ENCODE peak calls at places on chromosomes 16 and 17, in eight cellular contexts. M, G, T, D, P, Z, E and V are unnamed samples.

GRCh38 chr17:63529711-63530556 is 6.8 kb downstream of the KCNH6 start:
- DNase-seq in M (no peak), P (no peak), Z (no peak), G (no peak), E (no peak), T (no peak), D (no peak), V (no peak)

GRCh38 chr17:7807206-7807605 is 26.8 kb upstream of the KDM6B start:
- DNase-seq in T (no peak), Z (no peak), E (no peak), M (no peak), G (no peak), P (no peak), D (no peak), V (no peak)

GRCh38 chr16:84806256-84806889 is 13.4 kb upstream of the CRISPLD2 start:
- DNase-seq in D (no peak), P (no peak), G (no peak), T (no peak), M (peak), E (no peak), Z (peak), V (peak)

GRCh38 chr16:77273-77806 is 685 bp upstream of the MPG start:
- DNase-seq in P (peak), T (peak), D (peak), Z (peak), E (no peak), M (peak), G (peak), V (peak)

GRCh38 chr16:31010539-31010938 is at the start of gene STX1B:
- DNase-seq in T (peak), P (peak), M (no peak), Z (peak), E (no peak), G (no peak), D (peak), V (no peak)

GRCh38 chr16:85017151-85017550 is 5.8 kb upstream of the ZDHHC7 start:
- DNase-seq in T (no peak), P (no peak), Z (peak), D (no peak), M (peak), G (no peak), E (no peak), V (no peak)

GRCh38 chr16:4984174-4985000 is 26.3 kb downstream of the SEC14L5 start:
- DNase-seq in P (no peak), G (no peak), M (no peak), Z (peak), T (no peak), D (no peak), E (no peak), V (no peak)

GRCh38 chr16:67430504-67431076 is 331 bp upstream of the HSD11B2 start:
- DNase-seq in P (no peak), Z (no peak), G (peak), M (no peak), T (peak), E (no peak), D (no peak), V (peak)

GRCh38 chr16:90018297-90019200 is 707 bp downstream of the DBNDD1 start:
- DNase-seq in P (peak), E (no peak), T (peak), G (peak), Z (no peak), D (peak), M (no peak), V (peak)

GRCh38 chr17:82320956-82321927 is 3.8 kb upstream of the CD7 start:
- DNase-seq in P (peak), D (peak), G (peak), T (peak), M (no peak), E (no peak), Z (no peak), V (peak)

GRCh38 chr16:11097094-11097781 is 152.9 kb downstream of the CLEC16A start:
- DNase-seq in M (no peak), D (no peak), G (no peak), Z (no peak), T (no peak), E (no peak), P (no peak), V (no peak)

GRCh38 chr17:1200440-1200839 is 20.7 kb upstream of the ABR start:
- DNase-seq in P (no peak), E (no peak), M (no peak), D (no peak), Z (no peak), T (no peak), G (no peak), V (no peak)

GRCh38 chr16:86926695-86927094 is 348.3 kb downstream of the FOXL1 start:
- DNase-seq in E (no peak), M (no peak), T (no peak), G (no peak), P (no peak), D (no peak), Z (no peak), V (no peak)

GRCh38 chr16:85611455-85612190 is 1.5 kb upstream of the GSE1 start:
- DNase-seq in P (peak), T (peak), M (peak), Z (peak), G (peak), D (peak), E (peak), V (peak)

GRCh38 chr16:7513429-7513828 is 180.8 kb downstream of the RBFOX1 start:
- DNase-seq in T (no peak), M (no peak), G (no peak), P (peak), D (peak), Z (no peak), E (no peak), V (no peak)

GRCh38 chr16:27650073-27650701 is 100.2 kb downstream of the KATNIP start:
- DNase-seq in D (no peak), E (no peak), M (peak), Z (no peak), P (no peak), G (peak), T (no peak), V (no peak)
- TF ChIP-seq CTCF in D (no peak), E (no peak), M (no peak), Z (no peak), P (no peak), G (no peak), T (no peak), V (no peak)

DNA sequence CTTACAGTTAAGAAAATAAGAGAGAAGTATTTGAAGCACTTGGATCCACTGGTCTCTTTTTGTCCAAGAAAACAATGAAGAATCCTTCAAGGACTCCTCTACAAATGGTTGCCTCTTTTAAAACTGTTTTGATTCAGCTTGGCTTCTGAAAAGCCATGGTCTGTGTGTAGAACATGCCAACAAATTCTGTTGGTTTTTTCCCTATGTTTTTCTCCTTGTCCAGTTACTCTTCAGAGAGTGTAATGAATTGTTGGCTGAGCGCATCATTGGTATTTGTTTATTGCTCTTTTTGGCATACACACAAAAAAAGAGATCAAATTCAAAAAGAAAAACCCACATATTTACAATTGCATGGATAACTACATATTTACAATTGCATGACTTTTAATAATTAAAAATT is at the start of gene ABCA10:
- DNase-seq in G (no peak), Z (no peak), T (no peak), M (peak), E (no peak), D (no peak), P (no peak), V (no peak)
- TF ChIP-seq CTCF in G (no peak), Z (no peak), T (no peak), M (no peak), E (no peak), D (no peak), P (no peak), V (no peak)

GRCh38 chr17:74759243-74759801 is 10.9 kb downstream of the NHERF1 start:
- DNase-seq in D (no peak), Z (no peak), M (no peak), T (no peak), G (no peak), E (no peak), P (no peak), V (no peak)
- TF ChIP-seq CTCF in D (peak), Z (no peak), M (no peak), T (no peak), G (no peak), E (no peak), P (no peak), V (no peak)

GRCh38 chr17:56125830-56126819 is 27.1 kb upstream of the ANKFN1 start:
- DNase-seq in G (peak), P (no peak), M (peak), D (peak), T (peak), Z (peak), E (no peak), V (peak)
- TF ChIP-seq CTCF in G (no peak), P (peak), M (peak), D (peak), T (peak), Z (peak), E (peak), V (peak)

GRCh38 chr17:75758131-75758905 is 6.7 kb downstream of the GALK1 start:
- DNase-seq in T (no peak), E (peak), D (peak), Z (no peak), M (no peak), P (peak), G (no peak), V (no peak)
- TF ChIP-seq CTCF in T (no peak), E (peak), D (peak), Z (no peak), M (peak), P (no peak), G (peak), V (no peak)

GRCh38 chr16:8905795-8906591 is 23.8 kb downstream of the LITAFD start:
- DNase-seq in Z (no peak), G (no peak), D (peak), T (no peak), P (peak), M (no peak), E (no peak), V (no peak)
- TF ChIP-seq CTCF in Z (peak), G (peak), D (peak), T (peak), P (peak), M (peak), E (no peak), V (peak)

GRCh38 chr17:28338056-28338768 is 2.7 kb downstream of the TNFAIP1 start:
- DNase-seq in M (peak), Z (peak), E (no peak), T (no peak), D (no peak), P (no peak), G (no peak), V (peak)
- TF ChIP-seq CTCF in M (no peak), Z (no peak), E (no peak), T (no peak), D (no peak), P (no peak), G (no peak), V (no peak)

GRCh38 chr16:69553332-69553731 is 12.4 kb upstream of the NFAT5 start:
- DNase-seq in E (no peak), P (no peak), Z (peak), G (no peak), D (no peak), M (no peak), T (no peak), V (no peak)

GRCh38 chr16:69555867-69556266 is 9.9 kb upstream of the NFAT5 start:
- DNase-seq in Z (no peak), G (no peak), P (no peak), T (no peak), E (no peak), D (no peak), M (no peak), V (no peak)

GRCh38 chr16:69559164-69559563 is 6.6 kb upstream of the NFAT5 start:
- DNase-seq in D (no peak), P (no peak), T (no peak), E (no peak), M (no peak), G (no peak), Z (no peak), V (no peak)

GRCh38 chr16:69555437-69555836 is 10.3 kb upstream of the NFAT5 start:
- DNase-seq in G (no peak), D (no peak), T (no peak), E (no peak), M (no peak), Z (no peak), P (no peak), V (no peak)

DNA sequence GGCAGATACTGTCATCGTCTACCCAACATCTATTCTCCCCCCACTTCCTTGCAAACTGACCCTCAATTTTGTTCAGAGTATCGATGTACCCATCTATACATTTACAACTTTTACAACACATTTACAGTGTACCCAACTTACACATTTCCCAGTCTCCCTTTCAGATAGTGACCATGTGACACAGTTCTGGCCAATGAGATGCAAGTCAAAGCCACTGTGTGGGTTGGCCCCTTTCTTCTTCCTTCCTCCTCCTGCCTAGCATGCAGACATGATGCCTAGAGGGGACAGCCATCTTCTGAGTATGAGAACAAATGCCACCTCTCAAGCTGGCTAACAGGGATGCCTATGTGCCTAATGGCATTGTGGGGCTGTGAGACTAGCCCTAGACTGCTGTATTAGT is 11.3 kb upstream of the NFAT5 start:
- DNase-seq in G (no peak), Z (no peak), T (no peak), D (no peak), E (no peak), P (no peak), M (no peak), V (no peak)
- TF ChIP-seq CTCF in G (no peak), Z (no peak), T (no peak), D (no peak), E (no peak), P (no peak), M (no peak), V (no peak)

DNA sequence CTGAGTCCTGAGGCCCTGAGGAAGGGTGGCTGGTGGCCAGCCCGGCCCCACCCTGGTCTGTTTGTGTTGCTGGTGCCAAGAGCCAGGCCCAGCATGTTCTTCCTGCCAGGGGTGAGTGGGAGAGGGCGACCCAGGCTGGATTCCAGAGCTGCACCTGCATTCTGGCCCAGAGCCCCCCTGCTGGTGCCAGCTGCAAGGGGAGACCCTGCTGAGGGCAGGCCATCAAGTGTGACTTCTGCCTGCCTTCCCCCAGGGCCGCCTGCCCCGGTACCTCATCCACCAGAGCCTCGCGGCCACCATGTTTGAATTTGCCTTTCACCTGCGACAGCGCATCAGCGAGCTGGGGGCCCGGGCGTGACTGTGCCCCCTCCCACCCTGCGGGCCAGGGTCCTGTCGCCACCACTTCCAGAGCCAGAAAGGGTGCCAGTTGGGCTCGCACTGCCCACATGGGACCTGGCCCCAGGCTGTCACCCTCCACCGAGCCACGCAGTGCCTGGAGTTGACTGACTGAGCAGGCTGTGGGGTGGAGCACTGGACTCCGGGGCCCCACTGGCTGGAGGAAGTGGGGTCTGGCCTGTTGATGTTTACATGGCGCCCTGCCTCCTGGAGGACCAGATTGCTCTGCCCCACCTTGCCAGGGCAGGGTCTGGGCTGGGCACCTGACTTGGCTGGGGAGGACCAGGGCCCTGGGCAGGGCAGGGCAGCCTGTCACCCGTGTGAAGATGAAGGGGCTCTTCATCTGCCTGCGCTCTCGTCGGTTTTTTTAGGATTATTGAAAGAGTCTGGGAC is 2.4 kb upstream of the TCAP start:
- DNase-seq in P (peak), M (no peak), D (peak), T (no peak), E (no peak), G (no peak), Z (no peak), V (no peak)
- TF ChIP-seq CTCF in P (no peak), M (no peak), D (no peak), T (no peak), E (no peak), G (no peak), Z (no peak), V (no peak)